ENCODE peak calls at places on chromosomes 11 and 22, in four cellular contexts. Q is left ventricle myocardium inferior; Y is Peyer's patch; Z is CD8-positive, alpha-beta memory T cell. L is an unnamed sample. For H3K4me1, the result is how much of the 10 kb centered on the place peaks cover.

GRCh38 chr22:49274754-49275380 is 552.8 kb downstream of the BRD1 start:
- DNase-seq in Q (no peak), Y (no peak), Z (no peak), L (no peak)

GRCh38 chr11:134905513-134905912 is 493.5 kb upstream of the B3GAT1 start:
- DNase-seq in Q (peak), Y (no peak), Z (no peak), L (no peak)

GRCh38 chr22:26470807-26471206 is 12.8 kb downstream of the HPS4 start:
- DNase-seq in Q (no peak), Y (no peak), Z (no peak), L (no peak)

GRCh38 chr11:15819679-15820286 is 536.6 kb downstream of the SOX6 start:
- DNase-seq in Q (peak), Y (peak), Z (no peak), L (peak)

GRCh38 chr11:25293166-25293565 is 796.3 kb downstream of the LUZP2 start:
- DNase-seq in Q (no peak), Y (no peak), Z (no peak), L (no peak)

GRCh38 chr22:39778055-39778454 is 115.5 kb downstream of the ENTHD1 start:
- DNase-seq in Q (no peak), Y (no peak), Z (no peak), L (no peak)

GRCh38 chr11:10327254-10327653 is 22.4 kb downstream of the ADM start:
- DNase-seq in Q (no peak), Y (no peak), Z (no peak), L (no peak)

GRCh38 chr22:36027579-36027959 is 1.1 kb downstream of the RBFOX2 start:
- DNase-seq in Q (no peak), Y (no peak), Z (no peak), L (peak)

GRCh38 chr11:78727816-78728215 is 153.2 kb upstream of the NARS2 start:
- DNase-seq in Q (no peak), Y (no peak), Z (no peak), L (no peak)

GRCh38 chr22:22818202-22818538 is 69.4 kb upstream of the IGLL5 start:
- DNase-seq in Q (no peak), Y (no peak), Z (no peak), L (no peak)
- H3K4me1 ChIP-seq in Q (under half), Y (under half), Z (half or more), L (under half)

GRCh38 chr11:1828542-1828941 is 6.2 kb upstream of the SYT8 start:
- DNase-seq in Q (no peak), Y (no peak), Z (no peak), L (no peak)
- H3K4me1 ChIP-seq in Q (under half), Y (under half), Z (under half), L (under half)

GRCh38 chr22:20953342-20953608 is 13.8 kb upstream of the AIFM3 start:
- DNase-seq in Q (no peak), Y (no peak), Z (no peak), L (no peak)

GRCh38 chr22:20951151-20951931 is 15.7 kb upstream of the AIFM3 start:
- DNase-seq in Q (no peak), Y (no peak), Z (no peak), L (peak)

GRCh38 chr22:20953668-20954500 is 13.2 kb upstream of the AIFM3 start:
- DNase-seq in Q (no peak), Y (no peak), Z (no peak), L (no peak)

GRCh38 chr22:20951932-20952380 is 15.1 kb upstream of the AIFM3 start:
- DNase-seq in Q (no peak), Y (peak), Z (no peak), L (peak)

GRCh38 chr22:20952544-20953341 is 14.3 kb upstream of the AIFM3 start:
- DNase-seq in Q (no peak), Y (peak), Z (no peak), L (peak)
- H3K4me1 ChIP-seq in Q (under half), Y (under half), Z (under half), L (under half)

DNA sequence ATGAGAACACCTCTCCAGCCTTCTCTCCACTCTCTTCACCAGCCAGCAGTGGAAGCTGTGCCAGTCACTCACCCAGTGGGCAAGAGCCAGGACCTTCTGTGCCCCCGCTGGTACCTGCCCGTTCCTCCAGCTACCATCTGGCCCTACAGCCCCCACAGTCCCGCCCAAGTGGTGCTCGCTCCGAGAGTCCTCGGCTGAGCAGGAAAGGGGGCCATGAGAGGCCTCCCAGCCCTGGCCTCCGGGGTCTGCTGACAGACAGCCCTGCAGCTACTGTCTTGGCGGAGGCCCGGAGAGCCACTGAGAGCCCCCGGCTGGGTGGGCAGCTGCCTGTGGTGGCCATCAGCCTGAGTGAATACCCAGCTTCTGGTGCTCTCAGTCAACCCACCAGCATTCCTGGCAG is 20.2 kb downstream of the PHLDB1 start:
- DNase-seq in Q (no peak), Y (no peak), Z (no peak), L (no peak)
- H3K4me1 ChIP-seq in Q (half or more), Y (under half), Z (under half), L (under half)

GRCh38 chr11:122715883-122716282 is 60.4 kb downstream of the UBASH3B start:
- DNase-seq in Q (no peak), Y (no peak), Z (no peak), L (no peak)

GRCh38 chr11:122714021-122714420 is 58.5 kb downstream of the UBASH3B start:
- DNase-seq in Q (no peak), Y (no peak), Z (no peak), L (no peak)

GRCh38 chr11:122720482-122720881 is 65.0 kb downstream of the UBASH3B start:
- DNase-seq in Q (no peak), Y (no peak), Z (no peak), L (no peak)

GRCh38 chr11:122714484-122714883 is 59.0 kb downstream of the UBASH3B start:
- DNase-seq in Q (no peak), Y (no peak), Z (no peak), L (no peak)

GRCh38 chr11:122717264-122717867 is 61.8 kb downstream of the UBASH3B start:
- DNase-seq in Q (no peak), Y (peak), Z (no peak), L (peak)
- H3K4me1 ChIP-seq in Q (under half), Y (under half), Z (under half), L (under half)

L was measured in colonic mucosa.